ENCODE peak calls at places on chromosomes 2 and 18, in four cellular contexts. I is adrenal gland, Q is IMR-90, F is transverse colon. D is an unnamed sample.

GRCh38 chr2:102708847-102709559 is 52.8 kb upstream of the TMEM182 start:
- DNase-seq in I (no peak), Q (peak; percentile 65), F (no peak), D (no peak)

GRCh38 chr18:65746936-65747335 is 3.9 kb upstream of the CDH7 start:
- DNase-seq in I (no peak), Q (no peak), F (no peak), D (no peak)

GRCh38 chr18:22637787-22638186 is 220.1 kb upstream of the CTAGE1 start:
- DNase-seq in I (peak; percentile 24), Q (peak; percentile 89), F (no peak), D (no peak)

GRCh38 chr2:241412144-241412543 is 56.1 kb downstream of the FARP2 start:
- DNase-seq in I (peak; percentile 22), Q (peak; percentile 97), F (peak; percentile 66), D (no peak)

GRCh38 chr2:177797808-177798207 is 274.8 kb downstream of the PDE11A start:
- DNase-seq in I (no peak), Q (no peak), F (no peak), D (no peak)

GRCh38 chr2:236576053-236576452 is 6.4 kb downstream of the ACKR3 start:
- DNase-seq in I (no peak), Q (no peak), F (no peak), D (peak; percentile 85)

GRCh38 chr2:182165196-182165595 is 179.5 kb downstream of the PPP1R1C start:
- DNase-seq in I (no peak), Q (no peak), F (no peak), D (no peak)

GRCh38 chr18:54873884-54874255 is 45.6 kb downstream of the RAB27B start:
- DNase-seq in I (no peak), Q (no peak), F (peak; percentile 62), D (no peak)

GRCh38 chr2:109429711-109430265 is 184.0 kb downstream of the SEPTIN10 start:
- DNase-seq in I (no peak), Q (no peak), F (no peak), D (no peak)

GRCh38 chr2:23287250-23287704 is 97.7 kb upstream of the KLHL29 start:
- DNase-seq in I (peak; percentile 10), Q (peak; percentile 64), F (no peak), D (peak; percentile 79)

GRCh38 chr2:10900216-10901109 is 11.3 kb upstream of the KCNF1 start:
- DNase-seq in I (no peak), Q (peak; percentile 10), F (peak; percentile 62), D (no peak)

GRCh38 chr2:120912101-120912985 is 176.7 kb downstream of the GLI2 start:
- DNase-seq in I (no peak), Q (peak; percentile 66), F (peak; percentile 80), D (no peak)

GRCh38 chr2:118431188-118431562 is 342.9 kb downstream of the INSIG2 start:
- DNase-seq in I (no peak), Q (no peak), F (no peak), D (no peak)

DNA sequence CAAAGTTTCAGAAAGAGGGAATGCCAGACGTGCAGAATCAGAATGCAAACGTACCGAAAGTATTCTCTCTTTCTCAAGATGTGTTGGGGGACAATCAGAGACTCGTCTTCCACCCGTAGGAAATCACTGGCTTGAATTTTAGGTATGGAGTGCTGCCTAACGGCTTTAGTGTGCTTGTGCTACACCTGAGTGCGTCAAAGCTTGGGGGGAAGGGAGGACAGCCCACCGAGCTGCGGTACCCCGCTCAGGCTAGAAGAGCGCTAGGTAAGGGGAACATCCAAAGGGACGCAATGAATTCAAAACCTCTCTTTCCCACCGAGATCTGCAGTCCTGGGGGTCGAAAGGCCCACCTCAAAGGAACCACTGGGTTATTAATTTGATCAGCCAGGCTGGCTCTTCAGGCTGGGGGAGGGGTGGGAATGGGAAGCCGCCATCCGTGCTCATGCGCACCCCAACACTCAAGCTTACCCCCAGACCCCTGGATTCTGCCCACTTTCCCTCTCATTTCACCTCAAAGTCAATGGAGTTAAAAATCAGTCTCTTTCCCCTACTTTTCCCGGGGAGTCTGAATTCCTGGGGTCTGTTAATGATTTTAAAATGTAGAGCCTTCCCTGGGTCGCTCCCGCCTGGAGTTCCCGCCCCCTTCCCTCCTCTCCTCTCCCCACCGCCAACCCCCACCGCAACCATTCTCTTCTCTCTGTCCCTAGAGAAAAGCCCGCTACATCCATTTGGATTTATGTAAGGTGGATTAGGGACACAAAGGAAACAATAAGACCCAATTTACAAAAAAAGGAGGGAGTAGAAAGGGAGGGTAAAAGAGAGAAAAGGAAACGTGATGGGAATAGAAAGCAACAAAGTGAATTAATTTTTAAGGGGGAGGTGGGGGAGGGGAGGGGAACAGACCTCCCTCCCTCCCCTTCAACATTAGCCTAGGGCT is 2.5 kb downstream of the EPHA4 start:
- DNase-seq in I (no peak), Q (no peak), F (no peak), D (no peak)
- H3K4me3 ChIP-seq in I (peak overlapping the region; percentile 83), Q (peak overlapping the region; percentile 92), F (peak overlapping the region; percentile 71), D (no peak overlapping the region)

GRCh38 chr2:238940806-238941205 is 92.9 kb downstream of the TWIST2 start:
- DNase-seq in I (no peak), Q (no peak), F (no peak), D (no peak)
- TF ChIP-seq CTCF in I (no peak), Q (no peak), F (no peak), D (no peak)

GRCh38 chr2:222017232-222017631 is 281.6 kb downstream of the PAX3 start:
- DNase-seq in I (no peak), Q (no peak), F (no peak), D (no peak)

DNA sequence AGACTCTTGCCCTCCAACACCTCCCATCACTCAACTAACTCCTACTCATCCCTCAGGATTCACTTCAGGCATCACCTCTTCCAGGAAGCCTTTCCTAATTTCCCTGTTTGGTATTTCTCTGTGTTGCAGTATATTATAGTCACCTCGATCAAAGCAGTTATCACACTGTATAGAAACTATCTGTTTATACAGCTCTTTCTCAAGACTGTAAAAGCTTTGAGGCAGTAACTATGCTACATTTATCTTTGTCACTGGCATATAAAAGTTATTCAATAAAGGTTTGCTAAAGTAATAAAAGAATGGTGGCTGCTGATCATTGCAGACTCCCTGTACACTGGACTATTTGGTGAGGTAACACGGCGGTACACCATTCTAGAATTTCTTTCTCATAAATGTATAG is 284.9 kb downstream of the PAX3 start:
- DNase-seq in I (no peak), Q (no peak), F (no peak), D (no peak)
- TF ChIP-seq POLR2A in I (no peak), Q (no peak), F (no peak), D (no peak)

GRCh38 chr2:144086965-144087364 is 433.0 kb downstream of the ZEB2 start:
- DNase-seq in I (no peak), Q (peak; percentile 62), F (no peak), D (no peak)
- H3K4me3 ChIP-seq in I (no peak overlapping the region), Q (no peak overlapping the region), F (no peak overlapping the region), D (no peak overlapping the region)